ENCODE peak calls at places on chromosome 11, in nine cellular contexts. Q is A549, W is SK-N-SH, P is K562, M is HCT116, I is GM12878, A is Panc1, B is HL-60, V is HepG2. D is an unnamed sample.

GRCh38 chr11:60950933-60951610 is 904 bp downstream of the SLC15A3 start:
- DNase-seq in Q (no peak), W (no peak), P (no peak), M (no peak), I (no peak), A (no peak), B (no peak), V (no peak), D (peak)

GRCh38 chr11:1780700-1781592 is 17.2 kb upstream of the CTSD start:
- DNase-seq in Q (no peak), W (peak), P (no peak), M (no peak), I (no peak), A (no peak), B (peak), V (no peak), D (no peak)

GRCh38 chr11:1825039-1825740 is 9.6 kb upstream of the SYT8 start:
- DNase-seq in Q (peak), W (no peak), P (peak), M (no peak), I (no peak), A (no peak), B (no peak), V (peak), D (peak)

GRCh38 chr11:46901156-46901555 is 17.2 kb downstream of the LRP4 start:
- DNase-seq in Q (no peak), W (no peak), P (no peak), M (no peak), I (no peak), A (no peak), B (no peak), V (no peak), D (no peak)

GRCh38 chr11:57330029-57330428 is 5.3 kb upstream of the TNKS1BP1 start:
- DNase-seq in Q (no peak), W (no peak), P (no peak), M (no peak), I (no peak), A (no peak), B (no peak), V (no peak), D (no peak)

GRCh38 chr11:86914836-86915519 is 40.2 kb downstream of the FZD4 start:
- DNase-seq in Q (no peak), W (no peak), P (no peak), M (no peak), I (no peak), A (no peak), B (no peak), V (no peak), D (no peak)

GRCh38 chr11:125370561-125371389 is 125.3 kb downstream of the FEZ1 start:
- DNase-seq in Q (no peak), W (peak), P (no peak), M (no peak), I (no peak), A (no peak), B (no peak), V (no peak), D (peak)

GRCh38 chr11:74321487-74322188 is 10.2 kb upstream of the P4HA3 start:
- DNase-seq in Q (no peak), W (peak), P (peak), M (no peak), I (no peak), A (no peak), B (peak), V (peak), D (peak)

GRCh38 chr11:105357764-105358163 is 218.2 kb upstream of the CARD18 start:
- DNase-seq in Q (no peak), W (no peak), P (no peak), M (no peak), I (no peak), A (no peak), B (no peak), V (no peak), D (no peak)

GRCh38 chr11:67504950-67505561 is at the start of gene PITPNM1:
- DNase-seq in Q (peak), W (peak), P (peak), M (no peak), I (no peak), A (no peak), B (peak), V (peak), D (peak)

GRCh38 chr11:126029805-126030204 is 32.9 kb downstream of the CDON start:
- DNase-seq in Q (no peak), W (no peak), P (no peak), M (no peak), I (no peak), A (no peak), B (no peak), V (peak), D (no peak)

GRCh38 chr11:299081-299891 is at the start of gene IFITM5:
- DNase-seq in Q (no peak), W (no peak), P (no peak), M (no peak), I (no peak), A (no peak), B (no peak), V (no peak), D (no peak)

GRCh38 chr11:92387882-92388281 is 163.3 kb downstream of the FAT3 start:
- DNase-seq in Q (no peak), W (no peak), P (no peak), M (no peak), I (no peak), A (no peak), B (no peak), V (no peak), D (no peak)

GRCh38 chr11:67024410-67024809 is 1.5 kb downstream of the SYT12 start:
- DNase-seq in Q (no peak), W (no peak), P (no peak), M (no peak), I (no peak), A (no peak), B (peak), V (no peak), D (no peak)

GRCh38 chr11:12602421-12602820 is 71.8 kb upstream of the TEAD1 start:
- DNase-seq in Q (no peak), W (no peak), P (no peak), M (no peak), I (no peak), A (no peak), B (no peak), V (no peak), D (no peak)

GRCh38 chr11:25928076-25928475 is 403.9 kb upstream of the ANO3 start:
- DNase-seq in Q (no peak), W (no peak), P (no peak), M (no peak), I (no peak), A (no peak), B (no peak), V (no peak), D (no peak)

GRCh38 chr11:57146301-57146700 is 35.5 kb upstream of the LRRC55 start:
- DNase-seq in Q (no peak), W (no peak), P (no peak), M (no peak), I (no peak), A (no peak), B (no peak), V (no peak), D (no peak)

GRCh38 chr11:95138448-95138847 is 48.8 kb downstream of the ENDOD1 start:
- DNase-seq in Q (no peak), W (no peak), P (no peak), M (no peak), I (no peak), A (no peak), B (no peak), V (no peak), D (no peak)

GRCh38 chr11:61526956-61527731 is 18.6 kb downstream of the LRRC10B start:
- DNase-seq in Q (no peak), W (peak), P (no peak), M (no peak), I (no peak), A (no peak), B (no peak), V (no peak), D (no peak)

GRCh38 chr11:47856186-47856585 is 8.0 kb upstream of the NUP160 start:
- DNase-seq in Q (no peak), W (no peak), P (no peak), M (no peak), I (no peak), A (no peak), B (no peak), V (no peak), D (no peak)

GRCh38 chr11:72294566-72295395 is 50.8 kb upstream of the PHOX2A start:
- DNase-seq in Q (no peak), W (no peak), P (no peak), M (no peak), I (no peak), A (no peak), B (no peak), V (no peak), D (no peak)

GRCh38 chr11:78857688-78858087 is 283.0 kb upstream of the NARS2 start:
- DNase-seq in Q (no peak), W (peak), P (no peak), M (no peak), I (no peak), A (no peak), B (no peak), V (no peak), D (no peak)

GRCh38 chr11:28144808-28145207 is 36.6 kb downstream of the METTL15 start:
- DNase-seq in Q (no peak), W (no peak), P (no peak), M (no peak), I (no peak), A (no peak), B (no peak), V (no peak), D (no peak)

GRCh38 chr11:120335596-120335927 is 651 bp upstream of the ARHGEF12 start:
- DNase-seq in Q (peak), W (no peak), P (no peak), M (no peak), I (no peak), A (no peak), B (no peak), V (no peak), D (peak)
- TF ChIP-seq REST in Q (no peak), W (no peak), P (no peak), M (no peak), I (no peak), A (no peak), B (no peak), V (no peak), D (no peak)

GRCh38 chr11:116073854-116074837 is 569.9 kb upstream of the CADM1 start:
- DNase-seq in Q (no peak), W (no peak), P (no peak), M (no peak), I (peak), A (no peak), B (no peak), V (no peak), D (no peak)
- TF ChIP-seq REST in Q (no peak), W (no peak), P (no peak), M (no peak), I (peak), A (no peak), B (no peak), V (no peak), D (no peak)

GRCh38 chr11:106415510-106415909 is 338.0 kb downstream of the AASDHPPT start:
- DNase-seq in Q (no peak), W (no peak), P (no peak), M (no peak), I (no peak), A (no peak), B (no peak), V (peak), D (no peak)
- TF ChIP-seq REST in Q (no peak), W (no peak), P (no peak), M (no peak), I (no peak), A (no peak), B (no peak), V (no peak), D (no peak)

DNA sequence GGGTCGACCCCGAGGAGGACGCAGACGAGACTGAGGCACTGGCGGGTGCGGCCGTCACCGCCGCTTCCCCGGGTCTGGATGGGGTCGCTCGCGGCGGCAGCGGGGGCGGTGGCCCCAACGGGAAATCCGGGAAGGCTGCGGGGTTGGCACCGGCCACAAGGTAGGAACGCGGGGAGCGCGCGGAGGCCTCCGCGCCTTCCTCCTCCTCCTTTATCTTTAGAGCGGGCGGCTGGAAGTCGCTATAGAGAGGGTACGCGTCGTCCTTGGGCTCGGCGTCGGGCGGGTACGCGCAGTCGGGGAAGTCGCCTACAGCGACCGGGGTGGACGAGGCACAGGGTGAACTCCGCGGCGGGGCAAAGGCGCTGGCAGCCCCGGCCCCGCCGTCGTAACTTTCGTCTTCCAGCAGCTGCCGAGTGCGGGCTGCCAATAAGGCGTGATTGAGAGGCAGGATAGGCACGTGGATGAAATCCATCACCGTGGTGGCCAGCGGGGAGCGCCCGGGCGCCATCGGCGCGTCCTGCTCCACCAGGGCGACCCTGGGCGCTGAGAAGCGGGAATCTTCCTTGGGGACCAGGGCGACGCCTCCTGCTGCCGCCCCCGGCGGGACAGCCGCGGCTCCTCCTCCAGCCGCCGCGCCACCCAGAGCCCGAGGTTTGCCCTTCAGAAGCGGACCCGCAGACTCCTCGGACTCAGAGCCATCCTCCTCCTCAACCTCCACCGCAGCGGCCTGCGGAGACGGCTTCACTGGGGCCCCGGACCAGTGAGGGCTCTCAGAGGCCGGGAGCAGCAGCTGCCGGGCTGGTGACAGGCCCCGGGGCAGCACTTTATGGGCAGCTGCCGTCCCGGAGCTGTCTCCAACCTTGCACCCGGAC is 1.7 kb downstream of the PGR start:
- DNase-seq in Q (no peak), W (peak), P (peak), M (no peak), I (no peak), A (no peak), B (no peak), V (no peak), D (peak)
- TF ChIP-seq REST in Q (no peak), W (no peak), P (no peak), M (no peak), I (no peak), A (no peak), B (no peak), V (no peak), D (no peak)